ENCODE peak calls at places on chromosome 3, in eight cellular contexts. Y is suprapubic skin, H is spleen, G is HepG2, P is upper lobe of left lung, Q is prostate gland, B is transverse colon, U is stomach. F is an unnamed sample.

GRCh38 chr3:108125550-108126071 is 34.8 kb upstream of the CD47 start:
- DNase-seq in Y (no peak), H (peak; percentile 89), G (no peak), P (no peak), Q (no peak), B (peak; percentile 53), U (no peak), F (peak; percentile 83)

GRCh38 chr3:41431386-41431785 is 232.1 kb downstream of the CTNNB1 start:
- DNase-seq in Y (no peak), H (no peak), G (no peak), P (no peak), Q (no peak), B (no peak), U (no peak), F (no peak)

GRCh38 chr3:48558446-48559134 is 2.0 kb upstream of the PFKFB4 start:
- DNase-seq in Y (no peak), H (peak; percentile 85), G (no peak), P (peak; percentile 86), Q (no peak), B (peak; percentile 43), U (no peak), F (no peak)

GRCh38 chr3:142288032-142288638 is 62.8 kb upstream of the GK5 start:
- DNase-seq in Y (no peak), H (no peak), G (no peak), P (no peak), Q (peak; percentile 10), B (no peak), U (no peak), F (no peak)

GRCh38 chr3:13234155-13234505 is 160.9 kb upstream of the IQSEC1 start:
- DNase-seq in Y (no peak), H (no peak), G (no peak), P (no peak), Q (no peak), B (no peak), U (no peak), F (no peak)

GRCh38 chr3:165254812-165255211 is 58.6 kb upstream of the SLITRK3 start:
- DNase-seq in Y (no peak), H (no peak), G (peak; percentile 16), P (no peak), Q (no peak), B (no peak), U (no peak), F (no peak)

GRCh38 chr3:183253364-183253960 is 409 bp downstream of the B3GNT5 start:
- DNase-seq in Y (peak; percentile 89), H (peak; percentile 93), G (no peak), P (peak; percentile 74), Q (peak; percentile 75), B (peak; percentile 68), U (peak; percentile 79), F (no peak)

GRCh38 chr3:158160958-158161357 is 51.1 kb downstream of the RSRC1 start:
- DNase-seq in Y (no peak), H (no peak), G (no peak), P (no peak), Q (no peak), B (no peak), U (no peak), F (no peak)

GRCh38 chr3:115986555-115987207 is 363.4 kb downstream of the GAP43 start:
- DNase-seq in Y (no peak), H (no peak), G (peak; percentile 46), P (no peak), Q (no peak), B (no peak), U (no peak), F (no peak)

GRCh38 chr3:10289077-10289476 is 3.7 kb downstream of the GHRL start:
- DNase-seq in Y (no peak), H (no peak), G (no peak), P (no peak), Q (no peak), B (no peak), U (no peak), F (no peak)

GRCh38 chr3:66472313-66473134 is 28.3 kb downstream of the LRIG1 start:
- DNase-seq in Y (no peak), H (no peak), G (no peak), P (no peak), Q (peak; percentile 38), B (peak; percentile 54), U (no peak), F (peak; percentile 72)

GRCh38 chr3:78260388-78260787 is 1220.5 kb downstream of the ROBO2 start:
- DNase-seq in Y (no peak), H (no peak), G (no peak), P (no peak), Q (no peak), B (no peak), U (no peak), F (no peak)

GRCh38 chr3:50806031-50806430 is 131.3 kb downstream of the DOCK3 start:
- DNase-seq in Y (no peak), H (no peak), G (no peak), P (no peak), Q (no peak), B (no peak), U (no peak), F (no peak)

GRCh38 chr3:151552589-151552988 is 91.7 kb upstream of the IGSF10 start:
- DNase-seq in Y (no peak), H (no peak), G (no peak), P (no peak), Q (no peak), B (no peak), U (no peak), F (no peak)

GRCh38 chr3:14685204-14685603 is 10.3 kb downstream of the C3orf20 start:
- DNase-seq in Y (no peak), H (no peak), G (no peak), P (no peak), Q (no peak), B (no peak), U (no peak), F (no peak)

GRCh38 chr3:41640076-41640475 is 321.8 kb downstream of the ULK4 start:
- DNase-seq in Y (no peak), H (no peak), G (no peak), P (no peak), Q (no peak), B (no peak), U (no peak), F (no peak)

GRCh38 chr3:127457094-127457475 is 133.4 kb downstream of the TPRA1 start:
- DNase-seq in Y (peak; percentile 78), H (peak; percentile 71), G (no peak), P (no peak), Q (no peak), B (peak; percentile 13), U (peak; percentile 66), F (no peak)

GRCh38 chr3:193391902-193392301 is 13.3 kb upstream of the ATP13A5 start:
- DNase-seq in Y (no peak), H (no peak), G (no peak), P (no peak), Q (no peak), B (no peak), U (no peak), F (no peak)

GRCh38 chr3:197730200-197730599 is 6.5 kb downstream of the RUBCN start:
- DNase-seq in Y (no peak), H (no peak), G (no peak), P (no peak), Q (no peak), B (no peak), U (no peak), F (no peak)

GRCh38 chr3:189664311-189664710 is 33.1 kb downstream of the TP63 start:
- DNase-seq in Y (no peak), H (no peak), G (no peak), P (no peak), Q (no peak), B (no peak), U (no peak), F (no peak)

GRCh38 chr3:40258555-40258954 is 51.0 kb upstream of the EIF1B start:
- DNase-seq in Y (no peak), H (no peak), G (no peak), P (no peak), Q (no peak), B (no peak), U (no peak), F (no peak)

DNA sequence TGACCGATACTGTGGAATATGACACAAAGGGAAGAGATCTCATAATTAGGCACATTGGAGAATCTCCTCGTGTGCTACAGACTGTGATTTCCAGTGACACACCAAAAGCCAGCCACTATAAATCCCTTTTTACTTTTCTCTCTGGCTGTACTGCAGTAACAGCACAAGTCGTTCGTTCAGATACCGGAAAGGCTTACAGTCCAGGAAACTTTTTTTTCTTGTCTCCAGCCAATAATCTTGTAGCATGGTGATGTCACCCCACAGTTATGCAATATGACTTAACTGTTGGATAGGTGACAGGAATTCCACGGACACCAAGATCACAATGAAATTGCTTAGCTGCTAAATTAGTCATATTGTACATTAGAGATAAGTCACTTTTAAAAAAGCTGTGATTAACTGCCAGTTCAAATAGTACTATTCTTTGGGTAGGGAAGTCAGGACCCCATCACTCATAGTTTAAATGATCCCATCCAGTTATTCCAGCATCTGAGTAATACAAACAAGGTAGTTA is 36.3 kb upstream of the TSC22D2 start:
- DNase-seq in Y (no peak), H (no peak), G (peak; percentile 85), P (peak; percentile 49), Q (peak; percentile 43), B (peak; percentile 44), U (peak; percentile 43), F (no peak)
- TF ChIP-seq POLR2AphosphoS5 in Y (no peak), H (no peak), G (no peak), P (peak; percentile 90), Q (peak; percentile 83), B (peak; percentile 91), U (peak; percentile 92), F (no peak)

DNA sequence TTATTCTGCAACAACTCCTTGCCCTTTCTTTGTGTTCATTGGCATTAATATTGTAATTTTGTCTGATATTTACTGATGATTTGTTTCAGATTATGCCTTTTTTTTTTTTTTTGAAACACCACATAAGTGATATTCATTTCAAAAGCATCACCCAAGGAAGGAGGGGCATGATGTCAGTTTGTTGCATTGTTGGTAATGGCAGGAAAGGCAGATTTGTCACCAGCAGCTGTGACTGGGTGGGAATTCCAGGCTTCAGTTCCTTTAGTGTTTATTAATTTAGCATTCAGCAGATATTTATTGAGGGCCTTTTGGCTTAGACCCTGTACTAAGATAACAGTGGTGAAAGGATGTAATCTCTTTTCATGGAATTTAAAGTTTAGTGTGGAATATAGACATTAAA is 19.5 kb downstream of the SENP2 start:
- DNase-seq in Y (no peak), H (no peak), G (no peak), P (no peak), Q (no peak), B (no peak), U (no peak), F (no peak)
- TF ChIP-seq POLR2AphosphoS5 in Y (no peak), H (no peak), G (no peak), P (no peak), Q (no peak), B (no peak), U (no peak), F (no peak)

GRCh38 chr3:194401815-194402461 is 2.9 kb upstream of the GP5 start:
- DNase-seq in Y (no peak), H (no peak), G (no peak), P (no peak), Q (no peak), B (no peak), U (no peak), F (no peak)
- TF ChIP-seq POLR2AphosphoS5 in Y (no peak), H (no peak), G (no peak), P (no peak), Q (no peak), B (no peak), U (no peak), F (no peak)

DNA sequence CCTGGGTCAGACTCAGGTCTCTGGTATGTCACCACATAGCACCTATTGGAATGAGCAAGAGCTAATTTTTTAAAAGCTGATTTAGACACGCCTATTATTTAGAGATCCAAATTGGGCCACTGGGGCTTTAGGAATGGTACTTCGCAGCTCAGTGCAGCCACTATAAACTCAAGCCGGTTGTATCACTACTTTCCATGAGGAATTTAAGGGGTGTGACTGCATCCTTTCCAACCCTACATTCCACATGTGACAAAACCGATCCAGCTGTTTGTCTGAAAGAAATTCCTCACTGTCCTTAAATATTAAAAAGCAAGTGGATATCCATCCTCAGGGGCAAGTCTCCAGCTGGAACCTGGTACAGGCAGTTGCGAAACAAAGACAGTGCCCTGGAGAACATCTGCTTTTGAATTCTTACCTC is 12.8 kb downstream of the VGLL3 start:
- DNase-seq in Y (peak; percentile 81), H (no peak), G (no peak), P (no peak), Q (no peak), B (no peak), U (no peak), F (no peak)
- TF ChIP-seq POLR2AphosphoS5 in Y (no peak), H (no peak), G (no peak), P (no peak), Q (no peak), B (no peak), U (no peak), F (no peak)